ENCODE peak calls at places on chromosomes 6 and 20, in seven cellular contexts. One of them, this sample, is unnamed.

GRCh38 chr20:48568520-48568919 is 259.3 kb downstream of the PREX1 start:
- DNase-seq in germinal center: no peak
- DNase-seq in stimulated activated CD4-positive, alpha-beta T cell treated with anti-CD3 and anti-CD28 coated beads, Interleukin-4, amount 100 ng/mL, for 1 hour: no peak
- DNase-seq in ureter: no peak
- DNase-seq in effector CD4-positive, alpha-beta T cell: no peak
- DNase-seq in M059J: no peak
- DNase-seq in AG08396: no peak
- DNase-seq in this sample: no peak

GRCh38 chr20:2557873-2558580 is 21.7 kb downstream of the TMC2 start:
- DNase-seq in effector CD4-positive, alpha-beta T cell: no peak
- DNase-seq in germinal center: no peak
- DNase-seq in M059J: no peak
- DNase-seq in stimulated activated CD4-positive, alpha-beta T cell treated with anti-CD3 and anti-CD28 coated beads, Interleukin-4, amount 100 ng/mL, for 1 hour: no peak
- DNase-seq in ureter: no peak
- DNase-seq in AG08396: no peak
- DNase-seq in this sample: no peak

GRCh38 chr6:122082370-122082769 is 317.1 kb upstream of the HSF2 start:
- DNase-seq in stimulated activated CD4-positive, alpha-beta T cell treated with anti-CD3 and anti-CD28 coated beads, Interleukin-4, amount 100 ng/mL, for 1 hour: no peak
- DNase-seq in ureter: no peak
- DNase-seq in AG08396: no peak
- DNase-seq in effector CD4-positive, alpha-beta T cell: no peak
- DNase-seq in germinal center: no peak
- DNase-seq in M059J: no peak
- DNase-seq in this sample: no peak

GRCh38 chr20:19440660-19441527 is 228.5 kb downstream of the SLC24A3 start:
- DNase-seq in germinal center: no peak
- DNase-seq in M059J: no peak
- DNase-seq in AG08396: no peak
- DNase-seq in effector CD4-positive, alpha-beta T cell: no peak
- DNase-seq in ureter: no peak
- DNase-seq in stimulated activated CD4-positive, alpha-beta T cell treated with anti-CD3 and anti-CD28 coated beads, Interleukin-4, amount 100 ng/mL, for 1 hour: no peak
- DNase-seq in this sample: no peak

GRCh38 chr20:44618318-44618731 is 33.2 kb downstream of the ADA start:
- DNase-seq in germinal center: no peak
- DNase-seq in stimulated activated CD4-positive, alpha-beta T cell treated with anti-CD3 and anti-CD28 coated beads, Interleukin-4, amount 100 ng/mL, for 1 hour: peak
- DNase-seq in M059J: no peak
- DNase-seq in AG08396: no peak
- DNase-seq in ureter: no peak
- DNase-seq in effector CD4-positive, alpha-beta T cell: no peak
- DNase-seq in this sample: no peak

GRCh38 chr6:44297063-44298038 is 15.8 kb downstream of the AARS2 start:
- DNase-seq in AG08396: peak
- DNase-seq in germinal center: peak
- DNase-seq in M059J: peak
- DNase-seq in effector CD4-positive, alpha-beta T cell: peak
- DNase-seq in ureter: no peak
- DNase-seq in stimulated activated CD4-positive, alpha-beta T cell treated with anti-CD3 and anti-CD28 coated beads, Interleukin-4, amount 100 ng/mL, for 1 hour: peak
- DNase-seq in this sample: no peak

GRCh38 chr6:7424967-7425807 is 35.6 kb downstream of the RIOK1 start:
- DNase-seq in effector CD4-positive, alpha-beta T cell: no peak
- DNase-seq in ureter: no peak
- DNase-seq in M059J: peak
- DNase-seq in stimulated activated CD4-positive, alpha-beta T cell treated with anti-CD3 and anti-CD28 coated beads, Interleukin-4, amount 100 ng/mL, for 1 hour: no peak
- DNase-seq in AG08396: peak
- DNase-seq in germinal center: no peak
- DNase-seq in this sample: no peak

GRCh38 chr6:55185144-55185543 is 10.8 kb downstream of the HCRTR2 start:
- DNase-seq in effector CD4-positive, alpha-beta T cell: no peak
- DNase-seq in stimulated activated CD4-positive, alpha-beta T cell treated with anti-CD3 and anti-CD28 coated beads, Interleukin-4, amount 100 ng/mL, for 1 hour: no peak
- DNase-seq in AG08396: no peak
- DNase-seq in germinal center: no peak
- DNase-seq in M059J: no peak
- DNase-seq in ureter: no peak
- DNase-seq in this sample: no peak

GRCh38 chr6:44301782-44302564 is 11.2 kb downstream of the AARS2 start:
- DNase-seq in stimulated activated CD4-positive, alpha-beta T cell treated with anti-CD3 and anti-CD28 coated beads, Interleukin-4, amount 100 ng/mL, for 1 hour: no peak
- DNase-seq in ureter: no peak
- DNase-seq in M059J: peak
- DNase-seq in effector CD4-positive, alpha-beta T cell: no peak
- DNase-seq in germinal center: no peak
- DNase-seq in AG08396: no peak
- DNase-seq in this sample: no peak

GRCh38 chr6:105269390-105269789 is 89.6 kb upstream of the POPDC3 start:
- DNase-seq in effector CD4-positive, alpha-beta T cell: no peak
- DNase-seq in AG08396: no peak
- DNase-seq in stimulated activated CD4-positive, alpha-beta T cell treated with anti-CD3 and anti-CD28 coated beads, Interleukin-4, amount 100 ng/mL, for 1 hour: no peak
- DNase-seq in ureter: no peak
- DNase-seq in M059J: no peak
- DNase-seq in germinal center: no peak
- DNase-seq in this sample: no peak

GRCh38 chr6:147166360-147166944 is 37.8 kb upstream of the STXBP5 start:
- DNase-seq in AG08396: no peak
- DNase-seq in M059J: peak
- DNase-seq in effector CD4-positive, alpha-beta T cell: no peak
- DNase-seq in stimulated activated CD4-positive, alpha-beta T cell treated with anti-CD3 and anti-CD28 coated beads, Interleukin-4, amount 100 ng/mL, for 1 hour: no peak
- DNase-seq in ureter: no peak
- DNase-seq in germinal center: no peak
- DNase-seq in this sample: no peak

GRCh38 chr20:21615617-21616080 is 89.8 kb upstream of the PAX1 start:
- DNase-seq in effector CD4-positive, alpha-beta T cell: peak
- DNase-seq in stimulated activated CD4-positive, alpha-beta T cell treated with anti-CD3 and anti-CD28 coated beads, Interleukin-4, amount 100 ng/mL, for 1 hour: peak
- DNase-seq in M059J: peak
- DNase-seq in germinal center: peak
- DNase-seq in AG08396: peak
- DNase-seq in ureter: peak
- DNase-seq in this sample: peak

GRCh38 chr6:127768223-127768622 is 132.6 kb downstream of the THEMIS start:
- DNase-seq in effector CD4-positive, alpha-beta T cell: no peak
- DNase-seq in M059J: no peak
- DNase-seq in ureter: no peak
- DNase-seq in germinal center: no peak
- DNase-seq in AG08396: no peak
- DNase-seq in stimulated activated CD4-positive, alpha-beta T cell treated with anti-CD3 and anti-CD28 coated beads, Interleukin-4, amount 100 ng/mL, for 1 hour: no peak
- DNase-seq in this sample: no peak

GRCh38 chr6:53437557-53438202 is 88.9 kb upstream of the ELOVL5 start:
- DNase-seq in stimulated activated CD4-positive, alpha-beta T cell treated with anti-CD3 and anti-CD28 coated beads, Interleukin-4, amount 100 ng/mL, for 1 hour: peak
- DNase-seq in germinal center: peak
- DNase-seq in M059J: peak
- DNase-seq in AG08396: peak
- DNase-seq in effector CD4-positive, alpha-beta T cell: no peak
- DNase-seq in ureter: peak
- DNase-seq in this sample: no peak

GRCh38 chr6:10522929-10523573 is 1.9 kb downstream of the GCNT2 start:
- DNase-seq in M059J: no peak
- DNase-seq in germinal center: no peak
- DNase-seq in AG08396: no peak
- DNase-seq in effector CD4-positive, alpha-beta T cell: no peak
- DNase-seq in ureter: no peak
- DNase-seq in stimulated activated CD4-positive, alpha-beta T cell treated with anti-CD3 and anti-CD28 coated beads, Interleukin-4, amount 100 ng/mL, for 1 hour: no peak
- DNase-seq in this sample: no peak

GRCh38 chr6:145798530-145798929 is 16.1 kb downstream of the FBXO30 start:
- DNase-seq in ureter: no peak
- DNase-seq in stimulated activated CD4-positive, alpha-beta T cell treated with anti-CD3 and anti-CD28 coated beads, Interleukin-4, amount 100 ng/mL, for 1 hour: no peak
- DNase-seq in germinal center: no peak
- DNase-seq in M059J: no peak
- DNase-seq in AG08396: no peak
- DNase-seq in effector CD4-positive, alpha-beta T cell: no peak
- DNase-seq in this sample: no peak

This sample was measured in esophagus muscularis mucosa.